ENCODE peak calls at places on chromosomes 11 and 22, in four cellular contexts. P is cardiac septum, T is NCI-H2029, G is B cell. W is an unnamed sample.

GRCh38 chr22:37647317-37647716 is 7.8 kb downstream of the SH3BP1 start:
- DNase-seq in P (no peak), T (no peak), G (no peak), W (no peak)

GRCh38 chr22:44119669-44120313 is 60.9 kb upstream of the PARVG start:
- DNase-seq in P (no peak), T (no peak), G (no peak), W (no peak)

GRCh38 chr22:23098718-23099524 is 28.6 kb downstream of the GNAZ start:
- DNase-seq in P (no peak), T (no peak), G (no peak), W (no peak)

GRCh38 chr11:100905684-100906083 is 218.6 kb downstream of the ARHGAP42 start:
- DNase-seq in P (no peak), T (no peak), G (no peak), W (no peak)

GRCh38 chr11:101444851-101445250 is 139.0 kb downstream of the TRPC6 start:
- DNase-seq in P (no peak), T (no peak), G (no peak), W (no peak)

GRCh38 chr22:32745251-32745995 is 56.1 kb upstream of the TIMP3 start:
- DNase-seq in P (no peak), T (no peak), G (no peak), W (peak)

GRCh38 chr11:120285256-120285655 is 39.8 kb upstream of the TLCD5 start:
- DNase-seq in P (no peak), T (no peak), G (no peak), W (no peak)

GRCh38 chr22:37749831-37750595 is 53.2 kb downstream of the TRIOBP start:
- DNase-seq in P (no peak), T (no peak), G (no peak), W (no peak)

GRCh38 chr11:6402561-6402981 is 12.3 kb downstream of the SMPD1 start:
- DNase-seq in P (no peak), T (no peak), G (peak), W (no peak)

GRCh38 chr11:66365166-66365565 is 6.4 kb downstream of the SLC29A2 start:
- DNase-seq in P (no peak), T (no peak), G (no peak), W (no peak)

GRCh38 chr11:17972987-17973386 is 39.9 kb downstream of the SERGEF start:
- DNase-seq in P (no peak), T (no peak), G (no peak), W (peak)

W was measured in NT2/D1.